ENCODE peak calls at places on chromosomes 4 and X, in nine cellular contexts. T, S, Z, X, I, D, C, K and R are unnamed samples.

GRCh38 chr4:47926667-47927258 is 12.4 kb upstream of the NFXL1 start:
- DNase-seq in T (peak), S (no peak), Z (peak), X (no peak), I (no peak), D (no peak), C (peak), K (peak), R (no peak)

GRCh38 chrX:28920554-28920953 is 333.3 kb downstream of the IL1RAPL1 start:
- DNase-seq in T (no peak), S (no peak), Z (peak), X (no peak), I (no peak), D (no peak), C (no peak), K (no peak), R (no peak)

GRCh38 chr4:665381-665750 is 8.7 kb downstream of the ATP5ME start:
- DNase-seq in T (no peak), S (no peak), Z (peak), X (peak), I (no peak), D (no peak), C (no peak), K (no peak), R (no peak)

GRCh38 chrX:103215768-103216085 is 819 bp downstream of the BEX4 start:
- DNase-seq in T (no peak), S (no peak), Z (no peak), X (no peak), I (no peak), D (no peak), C (no peak), K (no peak), R (no peak)

GRCh38 chr4:102614801-102615200 is 113.6 kb downstream of the NFKB1 start:
- DNase-seq in T (no peak), S (no peak), Z (peak), X (no peak), I (no peak), D (no peak), C (no peak), K (no peak), R (no peak)

GRCh38 chrX:46326161-46326560 is 219.1 kb downstream of the ZNF674 start:
- DNase-seq in T (no peak), S (no peak), Z (no peak), X (no peak), I (no peak), D (no peak), C (no peak), K (no peak), R (no peak)

GRCh38 chr4:182835006-182835740 is 82.0 kb downstream of the DCTD start:
- DNase-seq in T (peak), S (no peak), Z (peak), X (no peak), I (no peak), D (no peak), C (no peak), K (no peak), R (no peak)

GRCh38 chr4:126799471-126799870 is 833.3 kb upstream of the INTU start:
- DNase-seq in T (no peak), S (no peak), Z (no peak), X (no peak), I (no peak), D (no peak), C (no peak), K (no peak), R (no peak)

GRCh38 chrX:22526339-22526738 is 253.6 kb downstream of the CBLL2 start:
- DNase-seq in T (no peak), S (no peak), Z (no peak), X (no peak), I (no peak), D (no peak), C (no peak), K (no peak), R (no peak)

GRCh38 chr4:9994246-9994847 is 26.9 kb downstream of the SLC2A9 start:
- DNase-seq in T (no peak), S (no peak), Z (no peak), X (no peak), I (no peak), D (no peak), C (no peak), K (no peak), R (no peak)

GRCh38 chrX:67543818-67544217 is at the start of gene AR:
- DNase-seq in T (peak), S (no peak), Z (peak), X (peak), I (peak), D (no peak), C (peak), K (peak), R (peak)

GRCh38 chr4:94551616-94552564 is 100.1 kb downstream of the PDLIM5 start:
- DNase-seq in T (no peak), S (no peak), Z (no peak), X (no peak), I (no peak), D (no peak), C (no peak), K (no peak), R (no peak)

GRCh38 chrX:115895678-115896329 is 274.7 kb upstream of the AGTR2 start:
- DNase-seq in T (no peak), S (no peak), Z (peak), X (no peak), I (no peak), D (no peak), C (no peak), K (no peak), R (no peak)

GRCh38 chr4:121728066-121728465 is 31.3 kb upstream of the ANXA5 start:
- DNase-seq in T (no peak), S (no peak), Z (no peak), X (no peak), I (no peak), D (no peak), C (no peak), K (no peak), R (peak)

GRCh38 chrX:20620301-20620700 is 353.6 kb upstream of the RPS6KA3 start:
- DNase-seq in T (no peak), S (no peak), Z (no peak), X (no peak), I (no peak), D (no peak), C (no peak), K (no peak), R (no peak)

GRCh38 chr4:48748949-48749596 is 31.0 kb downstream of the FRYL start:
- DNase-seq in T (no peak), S (no peak), Z (no peak), X (no peak), I (no peak), D (no peak), C (no peak), K (no peak), R (no peak)

GRCh38 chr4:183636488-183636887 is 22.5 kb downstream of the RWDD4 start:
- DNase-seq in T (no peak), S (no peak), Z (no peak), X (no peak), I (no peak), D (no peak), C (no peak), K (no peak), R (no peak)

GRCh38 chr4:53589511-53589910 is 1.8 kb downstream of the LNX1 start:
- DNase-seq in T (no peak), S (no peak), Z (no peak), X (no peak), I (no peak), D (no peak), C (no peak), K (no peak), R (no peak)

GRCh38 chrX:99301990-99302389 is 1108.1 kb downstream of the PCDH19 start:
- DNase-seq in T (no peak), S (no peak), Z (no peak), X (no peak), I (no peak), D (no peak), C (no peak), K (no peak), R (no peak)

DNA sequence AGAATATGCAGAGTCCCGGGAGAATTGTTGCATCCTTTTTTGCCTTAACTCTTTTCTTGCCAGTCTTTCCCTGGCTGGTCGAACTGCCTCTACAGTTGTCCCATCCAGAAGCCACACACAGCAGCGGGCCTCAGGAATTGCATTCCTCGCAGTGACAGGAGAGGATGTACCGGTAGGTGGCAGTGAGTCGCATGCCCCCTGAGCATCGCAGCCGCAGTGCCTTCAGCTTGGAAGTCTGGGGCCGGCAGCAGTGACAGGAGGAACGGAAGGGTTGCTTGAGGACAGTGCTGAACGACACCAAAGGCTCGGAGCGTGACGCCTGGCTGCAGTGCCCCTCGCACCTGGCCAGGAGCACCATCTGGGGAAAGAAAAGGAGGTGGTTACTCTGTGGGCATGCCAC is 23.5 kb downstream of the NDP start:
- DNase-seq in T (peak), S (no peak), Z (peak), X (peak), I (no peak), D (no peak), C (no peak), K (peak), R (no peak)
- TF ChIP-seq CTCF in T (peak), S (no peak), Z (peak), X (no peak), I (no peak), D (no peak), C (peak), K (peak), R (peak)

GRCh38 chrX:19040373-19040772 is 56.5 kb upstream of the PHKA2 start:
- DNase-seq in T (no peak), S (no peak), Z (no peak), X (no peak), I (no peak), D (no peak), C (no peak), K (no peak), R (no peak)
- TF ChIP-seq CTCF in T (no peak), S (no peak), Z (peak), X (no peak), I (no peak), D (no peak), C (no peak), K (peak), R (peak)

GRCh38 chr4:91113130-91113706 is 986.0 kb downstream of the CCSER1 start:
- DNase-seq in T (no peak), S (no peak), Z (no peak), X (no peak), I (no peak), D (no peak), C (no peak), K (no peak), R (no peak)
- TF ChIP-seq CTCF in T (peak), S (peak), Z (peak), X (peak), I (no peak), D (no peak), C (peak), K (peak), R (peak)

GRCh38 chr4:40228497-40229365 is 31.9 kb downstream of the RHOH start:
- DNase-seq in T (no peak), S (no peak), Z (peak), X (no peak), I (no peak), D (no peak), C (no peak), K (no peak), R (no peak)
- TF ChIP-seq CTCF in T (peak), S (peak), Z (peak), X (no peak), I (no peak), D (no peak), C (no peak), K (peak), R (peak)

GRCh38 chr4:18975916-18976610 is 954.5 kb upstream of the LCORL start:
- DNase-seq in T (no peak), S (no peak), Z (no peak), X (no peak), I (no peak), D (no peak), C (no peak), K (no peak), R (no peak)
- TF ChIP-seq CTCF in T (no peak), S (no peak), Z (no peak), X (no peak), I (no peak), D (no peak), C (no peak), K (peak), R (no peak)

DNA sequence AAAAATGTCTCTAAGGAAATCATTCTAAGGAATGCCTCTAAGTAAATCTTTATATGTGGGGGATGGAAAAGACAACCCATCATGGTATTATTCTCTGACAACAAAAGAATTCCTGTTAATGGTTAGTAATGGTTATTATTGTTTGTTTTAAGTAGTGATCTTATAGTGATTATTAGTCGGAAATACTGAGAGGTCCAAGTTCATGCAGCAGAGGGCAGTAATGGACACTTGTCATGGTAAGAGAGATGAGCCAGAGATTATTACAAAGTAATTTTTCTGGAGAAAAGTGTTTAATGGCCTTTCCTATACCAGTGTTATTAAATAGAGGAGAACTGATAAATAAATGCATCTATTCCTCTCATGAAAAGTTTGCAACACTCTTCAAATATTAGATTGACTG is 8.1 kb upstream of the DKK2 start:
- DNase-seq in T (no peak), S (no peak), Z (no peak), X (no peak), I (no peak), D (no peak), C (no peak), K (no peak), R (no peak)
- TF ChIP-seq CTCF in T (no peak), S (peak), Z (peak), X (no peak), I (no peak), D (no peak), C (no peak), K (peak), R (peak)

GRCh38 chrX:31280580-31280979 is 208.7 kb upstream of the FTHL17 start:
- DNase-seq in T (no peak), S (no peak), Z (no peak), X (no peak), I (no peak), D (no peak), C (no peak), K (no peak), R (no peak)

GRCh38 chrX:31279359-31279758 is 207.5 kb upstream of the FTHL17 start:
- DNase-seq in T (peak), S (peak), Z (peak), X (no peak), I (no peak), D (no peak), C (no peak), K (no peak), R (no peak)
- TF ChIP-seq CTCF in T (peak), S (peak), Z (peak), X (no peak), I (no peak), D (no peak), C (no peak), K (peak), R (peak)

GRCh38 chr4:37793562-37793961 is 32.9 kb upstream of the PGM2 start:
- DNase-seq in T (peak), S (no peak), Z (no peak), X (no peak), I (no peak), D (no peak), C (no peak), K (no peak), R (no peak)
- TF ChIP-seq CTCF in T (peak), S (peak), Z (peak), X (no peak), I (no peak), D (no peak), C (peak), K (peak), R (peak)